ENCODE peak calls at places on chromosomes 2 and 18, in seven cellular contexts. One of them, this sample, is unnamed. For H3K4me1, the result is how much of the 10 kb centered on the place peaks cover.

GRCh38 chr2:140695163-140695562 is 1435.7 kb downstream of the LRP1B start:
- DNase-seq in astrocyte: no peak
- DNase-seq in thoracic aorta: no peak
- DNase-seq in esophagus muscularis mucosa: no peak
- DNase-seq in CD8-positive, alpha-beta memory T cell: no peak
- DNase-seq in CD8-positive, alpha-beta T cell: no peak
- DNase-seq in mammary epithelial cell: peak
- DNase-seq in this sample: peak

GRCh38 chr18:32922951-32923430 is 150.2 kb upstream of the KLHL14 start:
- DNase-seq in esophagus muscularis mucosa: no peak
- DNase-seq in CD8-positive, alpha-beta T cell: no peak
- DNase-seq in thoracic aorta: no peak
- DNase-seq in CD8-positive, alpha-beta memory T cell: no peak
- DNase-seq in mammary epithelial cell: no peak
- DNase-seq in astrocyte: peak
- DNase-seq in this sample: no peak

GRCh38 chr2:88538362-88538917 is 85.9 kb upstream of the FOXI3 start:
- DNase-seq in mammary epithelial cell: peak
- DNase-seq in esophagus muscularis mucosa: no peak
- DNase-seq in astrocyte: no peak
- DNase-seq in CD8-positive, alpha-beta T cell: no peak
- DNase-seq in CD8-positive, alpha-beta memory T cell: no peak
- DNase-seq in thoracic aorta: no peak
- DNase-seq in this sample: no peak

GRCh38 chr2:74424139-74424992 is 2.8 kb downstream of the WDR54 start:
- DNase-seq in CD8-positive, alpha-beta memory T cell: no peak
- DNase-seq in CD8-positive, alpha-beta T cell: no peak
- DNase-seq in esophagus muscularis mucosa: no peak
- DNase-seq in mammary epithelial cell: peak
- DNase-seq in thoracic aorta: no peak
- DNase-seq in astrocyte: no peak
- DNase-seq in this sample: peak

GRCh38 chr2:70161069-70161534 is 29.7 kb downstream of the C2orf42 start:
- DNase-seq in mammary epithelial cell: peak
- DNase-seq in astrocyte: no peak
- DNase-seq in thoracic aorta: no peak
- DNase-seq in esophagus muscularis mucosa: no peak
- DNase-seq in CD8-positive, alpha-beta T cell: no peak
- DNase-seq in CD8-positive, alpha-beta memory T cell: no peak
- DNase-seq in this sample: peak

GRCh38 chr2:112480540-112481049 is 1.4 kb upstream of the TTL start:
- DNase-seq in esophagus muscularis mucosa: no peak
- DNase-seq in CD8-positive, alpha-beta memory T cell: no peak
- DNase-seq in mammary epithelial cell: no peak
- DNase-seq in astrocyte: no peak
- DNase-seq in CD8-positive, alpha-beta T cell: peak
- DNase-seq in thoracic aorta: no peak
- DNase-seq in this sample: no peak

GRCh38 chr2:142582317-142582716 is 295.1 kb upstream of the KYNU start:
- DNase-seq in thoracic aorta: no peak
- DNase-seq in esophagus muscularis mucosa: no peak
- DNase-seq in CD8-positive, alpha-beta memory T cell: no peak
- DNase-seq in CD8-positive, alpha-beta T cell: no peak
- DNase-seq in mammary epithelial cell: no peak
- DNase-seq in astrocyte: no peak
- DNase-seq in this sample: no peak

GRCh38 chr2:105570757-105571156 is 171.9 kb upstream of the FHL2 start:
- DNase-seq in mammary epithelial cell: no peak
- DNase-seq in thoracic aorta: no peak
- DNase-seq in esophagus muscularis mucosa: no peak
- DNase-seq in CD8-positive, alpha-beta memory T cell: no peak
- DNase-seq in CD8-positive, alpha-beta T cell: no peak
- DNase-seq in astrocyte: no peak
- DNase-seq in this sample: no peak

GRCh38 chr2:102473020-102473419 is at the start of gene SLC9A4:
- DNase-seq in CD8-positive, alpha-beta memory T cell: peak
- DNase-seq in thoracic aorta: no peak
- DNase-seq in CD8-positive, alpha-beta T cell: peak
- DNase-seq in esophagus muscularis mucosa: peak
- DNase-seq in astrocyte: peak
- DNase-seq in mammary epithelial cell: peak
- DNase-seq in this sample: peak

GRCh38 chr2:130181338-130181879 is at the start of gene SMPD4:
- DNase-seq in CD8-positive, alpha-beta memory T cell: peak
- DNase-seq in thoracic aorta: peak
- DNase-seq in mammary epithelial cell: peak
- DNase-seq in astrocyte: peak
- DNase-seq in esophagus muscularis mucosa: peak
- DNase-seq in CD8-positive, alpha-beta T cell: peak
- DNase-seq in this sample: peak

GRCh38 chr2:96095116-96095636 is 21.2 kb downstream of the ADRA2B start:
- DNase-seq in thoracic aorta: no peak
- DNase-seq in astrocyte: no peak
- DNase-seq in mammary epithelial cell: no peak
- DNase-seq in esophagus muscularis mucosa: no peak
- DNase-seq in CD8-positive, alpha-beta memory T cell: no peak
- DNase-seq in CD8-positive, alpha-beta T cell: no peak
- DNase-seq in this sample: no peak

GRCh38 chr2:119486886-119487285 is 37.4 kb downstream of the SCTR start:
- DNase-seq in CD8-positive, alpha-beta memory T cell: no peak
- DNase-seq in CD8-positive, alpha-beta T cell: no peak
- DNase-seq in mammary epithelial cell: no peak
- DNase-seq in esophagus muscularis mucosa: peak
- DNase-seq in thoracic aorta: no peak
- DNase-seq in astrocyte: peak
- DNase-seq in this sample: no peak

GRCh38 chr2:239827511-239827865 is 197.7 kb downstream of the NDUFA10 start:
- DNase-seq in CD8-positive, alpha-beta T cell: no peak
- DNase-seq in astrocyte: no peak
- DNase-seq in mammary epithelial cell: no peak
- DNase-seq in esophagus muscularis mucosa: no peak
- DNase-seq in CD8-positive, alpha-beta memory T cell: no peak
- DNase-seq in thoracic aorta: no peak
- DNase-seq in this sample: no peak

GRCh38 chr2:176636376-176636775 is 367.1 kb downstream of the MTX2 start:
- DNase-seq in mammary epithelial cell: no peak
- DNase-seq in thoracic aorta: no peak
- DNase-seq in CD8-positive, alpha-beta memory T cell: no peak
- DNase-seq in CD8-positive, alpha-beta T cell: no peak
- DNase-seq in astrocyte: no peak
- DNase-seq in esophagus muscularis mucosa: no peak
- DNase-seq in this sample: peak

GRCh38 chr2:86174445-86174844 is 20.8 kb downstream of the IMMT start:
- DNase-seq in CD8-positive, alpha-beta T cell: no peak
- DNase-seq in thoracic aorta: no peak
- DNase-seq in esophagus muscularis mucosa: no peak
- DNase-seq in astrocyte: no peak
- DNase-seq in CD8-positive, alpha-beta memory T cell: no peak
- DNase-seq in mammary epithelial cell: no peak
- DNase-seq in this sample: no peak

GRCh38 chr2:174846941-174847938 is 83.0 kb upstream of the CHRNA1 start:
- DNase-seq in CD8-positive, alpha-beta memory T cell: no peak
- DNase-seq in astrocyte: peak
- DNase-seq in mammary epithelial cell: peak
- DNase-seq in esophagus muscularis mucosa: no peak
- DNase-seq in CD8-positive, alpha-beta T cell: no peak
- DNase-seq in thoracic aorta: no peak
- DNase-seq in this sample: peak

GRCh38 chr2:203706403-203706802 is at the start of gene CD28:
- DNase-seq in CD8-positive, alpha-beta T cell: peak
- DNase-seq in esophagus muscularis mucosa: no peak
- DNase-seq in mammary epithelial cell: no peak
- DNase-seq in CD8-positive, alpha-beta memory T cell: peak
- DNase-seq in astrocyte: no peak
- DNase-seq in thoracic aorta: no peak
- DNase-seq in this sample: no peak

GRCh38 chr2:159209341-159210306 is 76.9 kb downstream of the WDSUB1 start:
- DNase-seq in esophagus muscularis mucosa: no peak
- DNase-seq in thoracic aorta: no peak
- DNase-seq in astrocyte: no peak
- DNase-seq in CD8-positive, alpha-beta T cell: peak
- DNase-seq in CD8-positive, alpha-beta memory T cell: peak
- DNase-seq in mammary epithelial cell: no peak
- DNase-seq in this sample: no peak

GRCh38 chr18:26003817-26004216 is 86.6 kb downstream of the SS18 start:
- DNase-seq in astrocyte: no peak
- DNase-seq in CD8-positive, alpha-beta T cell: no peak
- DNase-seq in esophagus muscularis mucosa: no peak
- DNase-seq in thoracic aorta: no peak
- DNase-seq in CD8-positive, alpha-beta memory T cell: no peak
- DNase-seq in mammary epithelial cell: no peak
- DNase-seq in this sample: no peak

GRCh38 chr2:30144260-30144659 is 2.5 kb upstream of the YPEL5 start:
- DNase-seq in astrocyte: no peak
- DNase-seq in CD8-positive, alpha-beta memory T cell: no peak
- DNase-seq in thoracic aorta: no peak
- DNase-seq in mammary epithelial cell: no peak
- DNase-seq in esophagus muscularis mucosa: no peak
- DNase-seq in CD8-positive, alpha-beta T cell: no peak
- DNase-seq in this sample: no peak

GRCh38 chr2:236762628-236763027 is 193.0 kb downstream of the ACKR3 start:
- DNase-seq in CD8-positive, alpha-beta memory T cell: no peak
- DNase-seq in CD8-positive, alpha-beta T cell: no peak
- DNase-seq in astrocyte: no peak
- DNase-seq in mammary epithelial cell: no peak
- DNase-seq in esophagus muscularis mucosa: no peak
- DNase-seq in thoracic aorta: no peak
- DNase-seq in this sample: peak

GRCh38 chr18:59871711-59872362 is 28.0 kb upstream of the PMAIP1 start:
- DNase-seq in CD8-positive, alpha-beta T cell: no peak
- DNase-seq in esophagus muscularis mucosa: no peak
- DNase-seq in astrocyte: no peak
- DNase-seq in thoracic aorta: no peak
- DNase-seq in mammary epithelial cell: no peak
- DNase-seq in CD8-positive, alpha-beta memory T cell: no peak
- DNase-seq in this sample: no peak
- H3K4me1 ChIP-seq in CD8-positive, alpha-beta T cell: under half
- H3K4me1 ChIP-seq in esophagus muscularis mucosa: under half
- H3K4me1 ChIP-seq in astrocyte: under half
- H3K4me1 ChIP-seq in thoracic aorta: under half
- H3K4me1 ChIP-seq in mammary epithelial cell: under half
- H3K4me1 ChIP-seq in CD8-positive, alpha-beta memory T cell: under half
- H3K4me1 ChIP-seq in this sample: under half

DNA sequence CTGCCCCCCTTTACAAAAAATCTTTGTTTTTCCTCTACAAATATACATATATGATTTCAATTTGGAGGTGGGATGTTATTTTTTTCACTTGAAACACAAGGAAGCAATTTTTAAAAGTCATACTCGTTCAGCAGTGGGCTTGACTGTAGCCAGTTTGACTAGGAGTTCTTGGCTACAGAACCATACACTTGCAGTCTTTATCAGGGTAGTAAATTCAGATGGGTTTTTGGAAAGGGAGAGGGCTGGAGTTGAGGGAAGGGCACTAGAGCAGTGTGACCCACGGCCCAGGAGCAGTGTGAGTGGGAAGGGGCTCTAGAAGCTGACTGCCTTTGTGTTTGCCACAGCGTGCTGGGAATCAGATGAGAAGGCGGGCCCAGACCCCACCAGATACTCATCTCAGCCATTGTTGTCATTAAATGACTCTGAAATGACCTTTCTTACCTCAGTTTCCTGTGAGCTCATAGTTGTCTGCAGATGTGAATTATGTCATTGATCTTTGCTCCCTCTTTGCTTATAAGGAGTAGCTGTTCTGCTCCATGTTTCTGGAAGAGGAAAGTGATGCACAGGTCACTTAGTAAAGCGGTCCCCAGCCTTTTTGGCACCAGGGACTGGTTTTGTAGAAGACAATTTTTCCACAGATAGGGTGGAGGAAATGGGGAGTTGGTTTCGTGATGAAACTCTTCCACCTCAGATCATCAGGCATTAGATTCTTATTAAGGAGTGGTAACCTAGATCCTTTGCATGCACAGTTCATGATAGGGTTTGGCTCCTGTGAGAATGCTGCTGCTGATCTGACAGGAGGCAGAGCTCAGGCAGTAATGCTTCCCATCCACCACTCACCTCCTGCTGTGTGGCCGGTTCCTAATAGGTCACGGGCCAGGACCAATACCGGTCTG is 116.8 kb downstream of the SPTBN1 start:
- DNase-seq in esophagus muscularis mucosa: no peak
- DNase-seq in mammary epithelial cell: peak
- DNase-seq in thoracic aorta: no peak
- DNase-seq in astrocyte: peak
- DNase-seq in CD8-positive, alpha-beta T cell: no peak
- DNase-seq in CD8-positive, alpha-beta memory T cell: peak
- DNase-seq in this sample: peak
- H3K4me1 ChIP-seq in esophagus muscularis mucosa: half or more
- H3K4me1 ChIP-seq in mammary epithelial cell: half or more
- H3K4me1 ChIP-seq in thoracic aorta: half or more
- H3K4me1 ChIP-seq in astrocyte: half or more
- H3K4me1 ChIP-seq in CD8-positive, alpha-beta T cell: half or more
- H3K4me1 ChIP-seq in CD8-positive, alpha-beta memory T cell: half or more
- H3K4me1 ChIP-seq in this sample: half or more

DNA sequence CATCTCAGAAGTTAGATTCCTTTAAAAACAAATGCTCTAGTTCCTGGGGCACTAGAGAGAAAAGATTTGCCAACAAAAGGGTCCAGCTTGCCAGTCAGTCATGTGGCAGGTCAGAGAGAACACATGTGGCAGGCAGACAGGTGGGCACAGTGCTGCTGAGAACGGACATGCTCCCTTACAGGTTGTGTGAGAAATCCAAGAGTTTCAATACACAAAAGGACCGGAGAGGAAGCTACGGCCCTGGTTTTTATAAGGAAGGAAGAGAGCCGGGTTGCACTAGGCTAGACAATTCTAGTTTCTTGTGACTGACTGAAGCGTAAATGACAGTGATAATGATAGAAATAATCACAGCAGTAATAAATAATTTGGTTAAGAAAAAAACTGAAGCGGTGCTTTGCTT is 18.3 kb downstream of the CDC42EP3 start:
- DNase-seq in CD8-positive, alpha-beta memory T cell: no peak
- DNase-seq in mammary epithelial cell: no peak
- DNase-seq in thoracic aorta: no peak
- DNase-seq in esophagus muscularis mucosa: no peak
- DNase-seq in astrocyte: no peak
- DNase-seq in CD8-positive, alpha-beta T cell: no peak
- DNase-seq in this sample: no peak
- H3K4me1 ChIP-seq in CD8-positive, alpha-beta memory T cell: half or more
- H3K4me1 ChIP-seq in mammary epithelial cell: half or more
- H3K4me1 ChIP-seq in thoracic aorta: half or more
- H3K4me1 ChIP-seq in esophagus muscularis mucosa: half or more
- H3K4me1 ChIP-seq in astrocyte: half or more
- H3K4me1 ChIP-seq in CD8-positive, alpha-beta T cell: half or more
- H3K4me1 ChIP-seq in this sample: under half

GRCh38 chr2:218011641-218012040 is 8.8 kb upstream of the TNS1 start:
- DNase-seq in thoracic aorta: no peak
- DNase-seq in mammary epithelial cell: no peak
- DNase-seq in CD8-positive, alpha-beta T cell: no peak
- DNase-seq in esophagus muscularis mucosa: no peak
- DNase-seq in astrocyte: no peak
- DNase-seq in CD8-positive, alpha-beta memory T cell: no peak
- DNase-seq in this sample: no peak
- H3K4me1 ChIP-seq in thoracic aorta: half or more
- H3K4me1 ChIP-seq in mammary epithelial cell: under half
- H3K4me1 ChIP-seq in CD8-positive, alpha-beta T cell: under half
- H3K4me1 ChIP-seq in esophagus muscularis mucosa: under half
- H3K4me1 ChIP-seq in astrocyte: under half
- H3K4me1 ChIP-seq in CD8-positive, alpha-beta memory T cell: under half
- H3K4me1 ChIP-seq in this sample: under half